ENCODE peak calls at places on chromosomes 6 and 20, in seven cellular contexts. T is ascending aorta; J is bronchial epithelial cell; A is CD8-positive, alpha-beta T cell; I is heart right ventricle; U is sigmoid colon; F is AG10803. D is an unnamed sample.

GRCh38 chr6:142946924-142947701 is 2.1 kb upstream of the HIVEP2 start:
- DNase-seq in T (peak; percentile 60), J (peak; percentile 76), A (peak; percentile 70), I (peak; percentile 86), U (peak; percentile 92), F (peak; percentile 68), D (peak; percentile 73)

GRCh38 chr20:19969106-19969505 is 48.1 kb upstream of the NAA20 start:
- DNase-seq in T (no peak), J (no peak), A (no peak), I (peak; percentile 25), U (no peak), F (no peak), D (no peak)

GRCh38 chr6:43799671-43800623 is 29.9 kb downstream of the VEGFA start:
- DNase-seq in T (no peak), J (no peak), A (no peak), I (no peak), U (no peak), F (no peak), D (no peak)

GRCh38 chr6:46953921-46954320 is 32.2 kb upstream of the ADGRF5 start:
- DNase-seq in T (no peak), J (no peak), A (no peak), I (no peak), U (no peak), F (no peak), D (no peak)

GRCh38 chr6:18406955-18407738 is 20.0 kb downstream of the RNF144B start:
- DNase-seq in T (no peak), J (no peak), A (no peak), I (no peak), U (no peak), F (no peak), D (no peak)

GRCh38 chr20:36343641-36344040 is 37.5 kb downstream of the DLGAP4 start:
- DNase-seq in T (no peak), J (no peak), A (no peak), I (no peak), U (no peak), F (no peak), D (no peak)

GRCh38 chr6:133501675-133502275 is 260.6 kb downstream of the EYA4 start:
- DNase-seq in T (no peak), J (no peak), A (no peak), I (no peak), U (no peak), F (peak; percentile 33), D (no peak)

GRCh38 chr6:73375216-73375615 is 5.5 kb upstream of the OOEP start:
- DNase-seq in T (no peak), J (no peak), A (no peak), I (no peak), U (no peak), F (no peak), D (no peak)

GRCh38 chr6:160919713-160920112 is 71.9 kb upstream of the MAP3K4 start:
- DNase-seq in T (no peak), J (peak; percentile 95), A (no peak), I (no peak), U (no peak), F (peak; percentile 93), D (peak; percentile 91)

GRCh38 chr6:167300902-167301425 is 9.8 kb downstream of the UNC93A start:
- DNase-seq in T (no peak), J (no peak), A (no peak), I (no peak), U (no peak), F (no peak), D (no peak)

GRCh38 chr6:85865665-85866372 is 223.1 kb upstream of the SYNCRIP start:
- DNase-seq in T (no peak), J (peak; percentile 62), A (no peak), I (no peak), U (no peak), F (peak; percentile 56), D (peak; percentile 79)

GRCh38 chr6:142903806-142904205 is 41.2 kb downstream of the HIVEP2 start:
- DNase-seq in T (no peak), J (peak; percentile 48), A (no peak), I (no peak), U (no peak), F (peak; percentile 34), D (peak; percentile 19)

GRCh38 chr20:20450461-20451027 is 82.6 kb downstream of the INSM1 start:
- DNase-seq in T (no peak), J (no peak), A (no peak), I (peak; percentile 60), U (no peak), F (no peak), D (peak; percentile 34)

GRCh38 chr6:41638002-41638800 is at the start of gene MDFI:
- DNase-seq in T (no peak), J (no peak), A (no peak), I (no peak), U (no peak), F (no peak), D (no peak)

GRCh38 chr20:59693587-59693986 is 89.2 kb downstream of the PHACTR3 start:
- DNase-seq in T (no peak), J (no peak), A (no peak), I (no peak), U (no peak), F (no peak), D (no peak)

GRCh38 chr20:43040427-43040826 is 149.3 kb downstream of the PTPRT start:
- DNase-seq in T (no peak), J (no peak), A (no peak), I (no peak), U (no peak), F (no peak), D (no peak)

GRCh38 chr6:44569931-44570385 is 182.5 kb downstream of the CDC5L start:
- DNase-seq in T (no peak), J (no peak), A (no peak), I (peak; percentile 37), U (no peak), F (peak; percentile 87), D (peak; percentile 67)

GRCh38 chr20:60152792-60153191 is 194.6 kb downstream of the CDH26 start:
- DNase-seq in T (no peak), J (no peak), A (no peak), I (no peak), U (no peak), F (no peak), D (no peak)

GRCh38 chr6:26022166-26022510 is 59.5 kb downstream of the TRIM38 start:
- DNase-seq in T (no peak), J (peak; percentile 69), A (no peak), I (no peak), U (peak; percentile 89), F (peak; percentile 80), D (peak; percentile 89)

GRCh38 chr20:16821211-16822089 is 73.3 kb downstream of the OTOR start:
- DNase-seq in T (no peak), J (peak; percentile 47), A (no peak), I (no peak), U (no peak), F (peak; percentile 34), D (peak; percentile 55)

GRCh38 chr6:37303891-37304503 is 46.1 kb upstream of the TMEM217 start:
- DNase-seq in T (no peak), J (peak; percentile 59), A (no peak), I (no peak), U (no peak), F (peak; percentile 54), D (peak; percentile 64)

GRCh38 chr20:43731469-43731868 is 4.7 kb upstream of the GTSF1L start:
- DNase-seq in T (no peak), J (no peak), A (no peak), I (no peak), U (no peak), F (peak; percentile 46), D (peak; percentile 73)

DNA sequence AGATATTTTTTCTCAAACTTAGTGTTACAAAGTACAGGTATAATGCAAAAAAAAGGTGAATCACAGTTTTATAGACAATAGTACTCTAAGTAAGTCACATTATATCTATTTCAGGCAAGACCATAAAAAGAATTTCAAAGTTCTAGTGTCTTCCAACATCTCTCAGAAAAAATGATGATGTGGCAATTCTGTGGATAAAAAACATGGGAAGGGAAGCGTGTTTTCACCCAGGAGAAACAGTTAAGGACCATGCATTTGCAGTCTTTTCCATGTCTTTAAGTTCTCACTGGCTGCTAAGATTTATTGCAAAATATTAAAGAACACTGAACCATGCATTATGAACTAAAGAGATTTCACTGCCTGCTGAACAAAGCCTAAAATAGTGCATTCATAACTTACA is 1.8 kb downstream of the SSR1 start:
- DNase-seq in T (no peak), J (no peak), A (no peak), I (no peak), U (no peak), F (peak; percentile 9), D (peak; percentile 32)
- H3K4me3 ChIP-seq in T (no peak overlapping the region), J (no peak overlapping the region), A (no peak overlapping the region), I (no peak overlapping the region), U (no peak overlapping the region), F (peak overlapping the region; percentile 99), D (peak overlapping the region; percentile 98)

DNA sequence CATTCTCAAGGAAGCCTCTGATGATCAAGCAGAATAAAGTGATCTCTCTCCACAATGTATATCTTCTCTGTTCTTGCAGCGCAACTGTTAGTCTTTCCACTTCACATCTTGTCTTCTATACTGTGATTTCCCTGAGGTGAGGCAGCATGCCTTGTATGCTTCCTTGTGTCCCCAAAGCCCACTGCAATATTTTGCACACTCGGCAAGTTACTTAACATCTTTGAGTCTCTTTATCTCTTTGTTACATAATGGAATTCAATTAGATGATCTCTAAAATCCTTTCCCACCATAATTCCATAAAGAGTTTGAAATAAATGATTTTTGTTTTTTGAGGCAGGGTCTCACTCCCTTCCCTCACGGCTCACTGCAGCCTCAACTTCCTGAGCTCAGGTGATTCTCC is 40.4 kb upstream of the ALDH8A1 start:
- DNase-seq in T (no peak), J (no peak), A (no peak), I (no peak), U (no peak), F (no peak), D (no peak)
- TF ChIP-seq CTCF in T (no peak), J (no peak), A (no peak), I (no peak), U (no peak), F (no peak), D (no peak)

GRCh38 chr6:117463762-117464665 is 18.5 kb upstream of the DCBLD1 start:
- DNase-seq in T (no peak), J (peak; percentile 88), A (no peak), I (no peak), U (no peak), F (peak; percentile 54), D (peak; percentile 76)
- H3K4me3 ChIP-seq in T (no peak overlapping the region), J (no peak overlapping the region), A (no peak overlapping the region), I (no peak overlapping the region), U (no peak overlapping the region), F (no peak overlapping the region), D (peak overlapping the region; percentile 15)

DNA sequence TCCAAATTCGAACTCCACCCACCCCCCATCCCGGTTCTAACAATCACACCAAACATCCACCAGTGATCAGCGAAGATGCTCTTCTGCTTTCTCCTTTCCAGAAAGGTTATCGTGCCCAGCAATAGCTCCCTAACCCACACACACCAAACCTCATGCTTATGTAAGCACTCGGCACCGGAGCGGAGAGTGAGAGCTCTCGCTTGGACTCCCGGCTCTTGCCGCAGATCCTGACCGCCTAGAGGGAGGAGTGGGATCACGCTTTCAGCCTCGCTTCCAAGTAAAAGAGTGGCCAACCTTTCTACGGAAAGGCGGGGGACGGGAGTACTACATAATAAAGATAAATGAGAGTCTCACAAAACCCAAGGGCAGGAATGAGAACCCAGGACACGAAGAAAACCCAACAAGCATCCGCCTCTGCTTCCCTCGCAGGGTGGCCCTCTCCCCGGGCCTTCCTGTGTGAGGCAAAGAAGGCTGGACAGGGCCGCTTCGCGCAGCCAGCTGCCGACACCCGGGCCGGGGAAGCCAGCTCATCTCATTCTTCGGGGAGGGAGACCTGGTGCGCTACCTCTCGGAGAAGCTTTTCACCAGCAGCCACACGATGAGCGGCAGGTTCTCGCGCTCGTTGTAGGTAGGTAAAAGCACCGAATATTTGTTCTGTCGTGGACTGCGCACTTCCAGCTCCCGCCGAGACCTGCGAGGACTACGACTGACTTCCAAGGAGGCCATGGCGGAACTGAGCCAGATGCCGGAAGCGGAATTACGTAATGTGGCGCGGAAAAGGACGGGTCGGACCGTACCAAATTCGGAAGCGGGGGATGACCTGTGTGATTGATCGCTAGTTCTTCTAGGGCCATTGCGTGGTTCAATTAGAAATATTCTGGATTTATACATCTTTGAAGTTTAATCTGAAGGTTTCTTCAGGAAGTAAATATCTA is at the start of gene DPM1:
- DNase-seq in T (peak; percentile 23), J (peak; percentile 6), A (peak; percentile 73), I (peak; percentile 81), U (peak; percentile 94), F (no peak), D (peak; percentile 28)
- TF ChIP-seq CTCF in T (no peak), J (no peak), A (no peak), I (no peak), U (no peak), F (no peak), D (no peak)

D was measured in fibroblast of the aortic adventitia.